ENCODE peak calls at places on chromosome 16, in five cellular contexts. M, T, N, W and P are unnamed samples.

GRCh38 chr16:27455700-27456099 is 53.7 kb downstream of the IL21R start:
- DNase-seq in M (peak; percentile 68), T (no peak), N (no peak), W (no peak), P (no peak)

GRCh38 chr16:81532491-81533174 is 88.0 kb downstream of the CMIP start:
- DNase-seq in M (no peak), T (no peak), N (no peak), W (no peak), P (no peak)

GRCh38 chr16:77715145-77715544 is 7.2 kb upstream of the NUDT7 start:
- DNase-seq in M (no peak), T (no peak), N (no peak), W (no peak), P (no peak)

GRCh38 chr16:87328846-87329245 is 11.7 kb upstream of the C16orf95 start:
- DNase-seq in M (no peak), T (no peak), N (no peak), W (no peak), P (no peak)

GRCh38 chr16:30747331-30747730 is 894 bp upstream of the PHKG2 start:
- DNase-seq in M (no peak), T (peak; percentile 78), N (no peak), W (no peak), P (no peak)

GRCh38 chr16:396605-397004 is 394 bp upstream of the NME4 start:
- DNase-seq in M (peak; percentile 77), T (peak; percentile 89), N (no peak), W (no peak), P (peak; percentile 36)

GRCh38 chr16:52629296-52629695 is 82.4 kb upstream of the TOX3 start:
- DNase-seq in M (no peak), T (peak; percentile 0), N (no peak), W (no peak), P (no peak)

GRCh38 chr16:75541236-75541635 is 5.3 kb upstream of the CHST5 start:
- DNase-seq in M (no peak), T (no peak), N (no peak), W (no peak), P (no peak)

GRCh38 chr16:75750516-75750915 is 24.2 kb upstream of the CPHXL start:
- DNase-seq in M (no peak), T (no peak), N (no peak), W (no peak), P (no peak)

GRCh38 chr16:27449434-27450188 is 47.6 kb downstream of the IL21R start:
- DNase-seq in M (no peak), T (no peak), N (no peak), W (no peak), P (no peak)

GRCh38 chr16:54931757-54932660 is 1.3 kb downstream of the IRX5 start:
- DNase-seq in M (peak; percentile 37), T (peak; percentile 71), N (no peak), W (no peak), P (no peak)

GRCh38 chr16:10753670-10754069 is 10.0 kb downstream of the NUBP1 start:
- DNase-seq in M (no peak), T (no peak), N (no peak), W (no peak), P (no peak)

GRCh38 chr16:11207646-11208045 is 48.4 kb downstream of the SOCS1 start:
- DNase-seq in M (no peak), T (peak; percentile 30), N (no peak), W (no peak), P (no peak)

GRCh38 chr16:3007957-3008748 is 4.6 kb upstream of the CLDN9 start:
- DNase-seq in M (no peak), T (no peak), N (no peak), W (no peak), P (no peak)

GRCh38 chr16:3009568-3010390 is 2.9 kb upstream of the CLDN9 start:
- DNase-seq in M (no peak), T (peak; percentile 42), N (peak; percentile 66), W (no peak), P (no peak)

GRCh38 chr16:3007059-3007956 is 5.4 kb upstream of the CLDN9 start:
- DNase-seq in M (no peak), T (no peak), N (no peak), W (no peak), P (no peak)

GRCh38 chr16:3010510-3010909 is 2.2 kb upstream of the CLDN9 start:
- DNase-seq in M (no peak), T (no peak), N (no peak), W (no peak), P (no peak)

DNA sequence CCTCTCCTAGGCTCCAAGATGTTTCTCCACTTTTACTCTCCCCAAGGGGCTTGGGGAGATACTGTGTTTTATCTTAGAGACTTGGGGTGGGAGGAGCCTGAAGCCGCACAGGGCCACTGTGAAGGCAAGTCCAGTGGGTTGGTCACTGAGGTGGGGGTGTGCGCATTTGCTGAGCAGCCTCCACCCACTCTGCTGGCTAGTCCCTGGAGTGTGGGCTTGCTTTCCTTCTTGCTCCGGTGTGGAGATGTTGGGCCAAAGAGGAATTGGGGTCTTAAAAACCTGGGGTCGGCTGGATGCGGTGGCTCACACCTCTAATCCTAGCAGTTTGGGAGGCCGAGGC is 4.0 kb upstream of the CLDN9 start:
- DNase-seq in M (no peak), T (no peak), N (no peak), W (no peak), P (no peak)
- H3K4me1 ChIP-seq in M (peaks cover 4% of the 10 kb centered on the region), T (peaks cover 6% of the 10 kb centered on the region), N (peaks cover 90% of the 10 kb centered on the region), W (peaks cover 33% of the 10 kb centered on the region), P (no peaks in the 10 kb centered on the region)

DNA sequence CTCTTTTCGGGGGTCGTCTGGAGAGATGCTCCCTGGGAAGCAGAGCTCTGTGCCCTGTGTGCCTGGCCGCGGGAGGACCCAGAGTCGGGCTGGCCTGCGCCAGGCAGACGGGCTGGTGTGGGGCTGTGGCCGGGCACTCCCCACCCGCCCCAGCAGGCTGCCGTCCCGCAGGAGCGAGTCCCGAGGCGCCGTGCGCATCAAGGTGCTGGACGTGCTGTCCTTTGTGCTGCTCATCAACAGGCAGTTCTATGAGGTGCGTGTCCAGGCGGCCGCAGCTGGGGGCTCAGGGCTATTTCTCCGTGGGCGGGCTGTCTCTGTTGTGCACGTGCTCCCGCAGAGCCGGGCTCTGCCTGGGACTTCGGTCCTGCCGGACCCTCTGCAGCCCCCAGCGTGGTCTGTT is 15.0 kb downstream of the TSC2 start:
- DNase-seq in M (no peak), T (no peak), N (no peak), W (no peak), P (no peak)
- H3K27ac ChIP-seq in M (no peak overlapping the region), T (no peak overlapping the region), N (no peak overlapping the region), W (no peak overlapping the region), P (no peak overlapping the region)

DNA sequence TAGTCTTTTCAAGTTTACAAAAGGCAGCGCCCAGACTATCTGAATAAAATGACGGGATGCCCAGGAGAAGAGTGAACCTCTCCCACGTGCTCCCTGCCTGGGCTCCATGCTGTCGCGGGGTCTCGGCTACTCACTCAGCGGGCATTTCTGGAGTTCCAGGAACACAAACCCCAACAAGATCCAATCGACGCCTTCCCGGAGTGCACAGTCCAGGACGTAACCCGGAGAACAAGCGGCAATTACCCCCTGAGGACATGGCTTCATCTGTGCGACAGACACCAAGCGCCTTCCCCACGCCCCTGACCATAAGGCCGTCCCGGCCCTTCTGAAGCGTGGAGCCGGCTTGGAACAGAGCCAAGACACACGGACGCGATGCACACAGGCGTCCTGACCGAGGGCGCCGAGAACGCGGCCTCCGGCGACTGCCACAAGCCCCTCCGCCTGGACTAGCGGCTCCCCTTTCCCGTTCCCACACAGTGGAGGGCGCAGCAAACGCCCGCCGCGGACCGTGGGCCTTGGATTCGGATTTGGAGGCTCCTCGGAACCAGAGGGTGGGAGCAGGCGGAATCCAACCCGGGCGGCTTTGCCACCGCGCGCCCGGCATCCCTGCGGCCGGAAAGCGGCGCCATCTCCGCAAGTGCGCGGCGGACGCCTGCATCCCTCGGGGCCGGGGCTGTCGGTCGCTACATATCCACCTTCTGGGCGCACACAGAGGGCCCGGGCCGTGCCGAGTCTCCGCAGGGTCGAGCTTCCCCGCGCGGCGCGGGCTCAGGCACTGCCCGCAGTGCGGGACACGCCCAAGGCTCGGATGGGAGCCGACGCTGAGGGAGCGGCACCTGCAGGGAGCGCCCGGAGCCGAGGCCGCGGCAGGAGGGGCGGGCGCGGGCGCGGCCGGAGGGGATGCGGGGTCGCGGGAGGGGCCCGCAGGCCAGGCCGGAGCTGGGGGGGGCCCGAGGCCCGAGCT is 725 bp downstream of the ABCA3 start:
- DNase-seq in M (peak; percentile 47), T (peak; percentile 54), N (no peak), W (no peak), P (peak; percentile 50)
- H3K4me3 ChIP-seq in M (peak overlapping the region; percentile 75), T (peak overlapping the region; percentile 69), N (peak overlapping the region; percentile 70), W (peak overlapping the region; percentile 80), P (peak overlapping the region; percentile 25)

GRCh38 chr16:15961060-15961511 is 11.7 kb downstream of the ABCC1 start:
- DNase-seq in M (no peak), T (no peak), N (no peak), W (no peak), P (peak; percentile 77)

GRCh38 chr16:15955425-15955824 is 6.0 kb downstream of the ABCC1 start:
- DNase-seq in M (no peak), T (no peak), N (no peak), W (no peak), P (no peak)

GRCh38 chr16:15961557-15962205 is 12.3 kb downstream of the ABCC1 start:
- DNase-seq in M (no peak), T (no peak), N (no peak), W (no peak), P (no peak)

GRCh38 chr16:15960124-15960971 is 10.9 kb downstream of the ABCC1 start:
- DNase-seq in M (no peak), T (no peak), N (no peak), W (no peak), P (peak; percentile 79)

GRCh38 chr16:15958703-15959348 is 9.4 kb downstream of the ABCC1 start:
- DNase-seq in M (peak; percentile 47), T (no peak), N (no peak), W (no peak), P (no peak)
- H3K4me1 ChIP-seq in M (peaks cover 11% of the 10 kb centered on the region), T (peaks cover 24% of the 10 kb centered on the region), N (peaks cover 49% of the 10 kb centered on the region), W (peaks cover 24% of the 10 kb centered on the region), P (peaks cover 43% of the 10 kb centered on the region)

DNA sequence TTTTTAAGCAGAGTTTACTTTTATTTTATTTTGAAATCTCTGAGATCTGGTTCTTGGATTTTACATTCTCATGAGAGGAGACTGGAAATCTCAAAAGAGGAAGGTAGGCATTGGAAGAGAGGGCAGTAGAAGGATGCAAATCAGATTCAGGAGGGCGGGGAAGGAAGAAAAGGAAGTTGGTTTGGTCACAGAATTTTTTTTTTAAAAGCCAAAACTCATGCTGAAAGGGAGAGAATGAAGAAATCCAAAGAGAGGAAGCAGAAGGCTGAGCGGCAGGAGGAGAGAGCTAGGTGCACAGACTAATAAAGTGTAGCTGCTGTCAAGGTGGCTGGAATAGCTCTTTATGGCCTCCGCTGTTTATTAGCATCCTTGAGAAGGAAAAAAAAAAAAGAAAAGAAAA is 194.4 kb downstream of the ZFHX3 start:
- DNase-seq in M (no peak), T (no peak), N (no peak), W (no peak), P (no peak)
- H3K27ac ChIP-seq in M (no peak overlapping the region), T (no peak overlapping the region), N (no peak overlapping the region), W (no peak overlapping the region), P (no peak overlapping the region)

DNA sequence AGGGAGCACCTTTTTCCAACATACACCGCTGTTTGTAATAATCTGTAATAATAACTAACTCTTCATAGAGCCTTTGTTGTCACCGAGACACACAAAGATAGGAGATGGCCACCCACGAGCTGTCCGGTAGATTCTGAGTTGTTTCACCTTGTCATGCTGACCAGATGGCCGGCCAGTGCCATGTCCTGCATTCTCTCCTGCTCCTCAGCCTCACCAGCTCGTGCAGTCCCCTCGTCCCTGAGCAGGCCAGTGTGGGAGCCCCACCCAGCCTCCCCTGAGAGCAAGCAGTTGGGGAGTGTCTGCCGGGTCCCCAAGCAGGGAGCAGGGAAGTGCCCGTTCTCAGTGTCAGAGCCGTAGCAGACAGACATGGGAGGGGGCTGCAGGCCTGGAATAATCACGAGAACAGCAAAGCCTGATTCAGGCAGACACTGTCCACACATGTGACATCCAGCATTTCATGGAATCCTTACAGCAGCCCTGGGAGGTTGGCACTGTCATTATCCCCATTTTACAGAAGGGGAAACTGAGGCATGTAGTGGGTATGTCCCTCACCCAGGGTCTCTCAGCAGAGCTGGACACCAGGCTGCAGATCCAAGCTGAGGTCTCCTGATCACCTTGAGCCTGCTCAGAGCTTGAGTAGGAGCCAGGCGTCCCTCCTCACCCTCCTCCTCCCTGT is 178.5 kb upstream of the CIBAR2 start:
- DNase-seq in M (no peak), T (no peak), N (no peak), W (no peak), P (no peak)
- H3K4me3 ChIP-seq in M (no peak overlapping the region), T (no peak overlapping the region), N (no peak overlapping the region), W (no peak overlapping the region), P (no peak overlapping the region)